ENCODE peak calls at places on chromosomes 1 and 21, in five cellular contexts. H is A549, C is lower leg skin, N is endodermal cell, F is Calu3. Q is an unnamed sample.

GRCh38 chr1:28021064-28021463 is 61.3 kb downstream of the XKR8 start:
- DNase-seq in N (no peak), C (no peak), H (no peak), F (no peak), Q (no peak)

GRCh38 chr1:43276673-43277072 is 6.9 kb downstream of the TMEM125 start:
- DNase-seq in H (no peak), C (no peak), F (no peak), N (peak; percentile 38), Q (no peak)

GRCh38 chr1:169160845-169161511 is 54.5 kb downstream of the ATP1B1 start:
- DNase-seq in N (no peak), H (no peak), C (no peak), F (no peak), Q (peak; percentile 72)

GRCh38 chr1:39574646-39575045 is 1.9 kb downstream of the PABPC4 start:
- DNase-seq in H (no peak), N (no peak), F (peak; percentile 40), C (no peak), Q (peak; percentile 26)

GRCh38 chr1:33903210-33903589 is 39.3 kb downstream of the HMGB4 start:
- DNase-seq in C (no peak), H (no peak), F (no peak), N (no peak), Q (peak; percentile 84)

GRCh38 chr1:52668711-52669110 is 29.4 kb downstream of the COA7 start:
- DNase-seq in F (no peak), C (no peak), N (no peak), H (no peak), Q (peak; percentile 50)

GRCh38 chr1:201212056-201212455 is 21.4 kb downstream of the IGFN1 start:
- DNase-seq in C (no peak), N (no peak), F (no peak), H (no peak), Q (no peak)

GRCh38 chr1:222171005-222171404 is 376.9 kb downstream of the HHIPL2 start:
- DNase-seq in N (peak; percentile 57), C (no peak), H (peak; percentile 17), F (peak; percentile 16), Q (peak; percentile 76)

GRCh38 chr1:32339363-32339978 is 3.4 kb upstream of the MARCKSL1 start:
- DNase-seq in N (no peak), H (no peak), C (no peak), F (no peak), Q (peak; percentile 72)

GRCh38 chr1:6328696-6329095 is 64.9 kb downstream of the ACOT7 start:
- DNase-seq in H (no peak), C (no peak), N (no peak), F (no peak), Q (no peak)

GRCh38 chr1:9004731-9005708 is 21.2 kb downstream of the SLC2A7 start:
- DNase-seq in H (peak; percentile 77), F (peak; percentile 86), C (peak; percentile 52), N (peak; percentile 97), Q (peak; percentile 87)

GRCh38 chr1:215682232-215682631 is 115.1 kb downstream of the KCTD3 start:
- DNase-seq in H (no peak), N (no peak), C (no peak), F (peak; percentile 25), Q (peak; percentile 7)
- TF ChIP-seq CTCF in H (no peak), N (peak; percentile 33), C (no peak), F (peak; percentile 55), Q (peak; percentile 11)

GRCh38 chr1:86419277-86419903 is 4.6 kb upstream of the CLCA2 start:
- DNase-seq in N (peak; percentile 58), C (no peak), H (no peak), F (peak; percentile 64), Q (peak; percentile 41)
- TF ChIP-seq CTCF in N (peak; percentile 44), C (no peak), H (no peak), F (peak; percentile 66), Q (peak; percentile 65)

GRCh38 chr1:155912056-155912536 is 947 bp upstream of the RIT1 start:
- DNase-seq in C (no peak), N (peak; percentile 67), F (peak; percentile 38), H (no peak), Q (no peak)

GRCh38 chr1:155909894-155910293 is 1.3 kb downstream of the RIT1 start:
- DNase-seq in F (peak; percentile 61), H (no peak), N (no peak), C (peak; percentile 40), Q (peak; percentile 37)

GRCh38 chr1:155913969-155914757 is 3.0 kb upstream of the RIT1 start:
- DNase-seq in H (no peak), C (no peak), F (no peak), N (no peak), Q (peak; percentile 68)

GRCh38 chr1:155910621-155911121 is 478 bp downstream of the RIT1 start:
- DNase-seq in C (peak; percentile 18), N (peak; percentile 70), F (peak; percentile 37), H (no peak), Q (peak; percentile 37)

DNA sequence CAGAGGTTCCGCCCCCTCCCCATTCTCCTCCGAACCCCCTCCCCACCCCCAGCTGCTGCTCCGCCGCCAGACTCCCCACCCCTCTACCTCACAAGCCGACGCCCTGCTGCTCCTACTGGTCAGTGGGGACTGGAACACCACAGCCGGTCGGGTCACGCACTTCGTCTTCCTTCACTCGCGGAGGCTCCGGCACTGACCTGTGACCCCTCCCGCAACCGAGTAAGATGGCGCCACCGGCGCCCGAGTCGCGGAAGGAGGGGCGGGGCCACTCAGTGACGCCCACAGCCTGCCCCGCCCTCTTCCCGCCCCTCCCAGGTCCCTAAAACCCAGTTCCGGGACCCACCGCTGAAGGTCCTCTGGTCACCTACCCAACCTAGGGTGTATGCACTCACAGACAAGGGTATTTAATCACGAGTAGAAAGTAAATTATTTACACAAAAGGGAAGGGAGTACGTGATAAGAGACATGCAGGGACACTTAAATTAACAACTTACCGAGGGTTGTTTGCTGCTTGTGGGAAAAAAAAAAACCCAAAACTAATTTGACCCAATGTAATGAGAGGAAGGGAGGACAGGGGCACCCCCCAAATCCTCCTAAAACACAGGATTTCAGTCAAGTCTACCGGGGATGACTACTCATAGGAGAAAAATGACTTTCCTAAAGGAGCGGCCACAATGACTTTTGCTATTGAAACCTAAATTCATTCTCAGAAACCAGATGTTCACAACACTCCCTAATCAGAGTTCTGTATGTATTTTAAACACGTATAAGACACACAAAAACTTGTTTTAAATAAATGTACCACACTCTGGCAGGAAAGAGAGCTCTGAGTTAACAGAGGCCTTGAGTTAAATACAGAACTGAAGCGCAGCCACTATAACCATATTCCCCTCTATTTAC is at the start of gene RIT1:
- DNase-seq in F (peak; percentile 92), N (peak; percentile 96), H (peak; percentile 84), C (peak; percentile 78), Q (peak; percentile 72)
- TF ChIP-seq CTCF in F (no peak), N (no peak), H (no peak), C (no peak), Q (no peak)

DNA sequence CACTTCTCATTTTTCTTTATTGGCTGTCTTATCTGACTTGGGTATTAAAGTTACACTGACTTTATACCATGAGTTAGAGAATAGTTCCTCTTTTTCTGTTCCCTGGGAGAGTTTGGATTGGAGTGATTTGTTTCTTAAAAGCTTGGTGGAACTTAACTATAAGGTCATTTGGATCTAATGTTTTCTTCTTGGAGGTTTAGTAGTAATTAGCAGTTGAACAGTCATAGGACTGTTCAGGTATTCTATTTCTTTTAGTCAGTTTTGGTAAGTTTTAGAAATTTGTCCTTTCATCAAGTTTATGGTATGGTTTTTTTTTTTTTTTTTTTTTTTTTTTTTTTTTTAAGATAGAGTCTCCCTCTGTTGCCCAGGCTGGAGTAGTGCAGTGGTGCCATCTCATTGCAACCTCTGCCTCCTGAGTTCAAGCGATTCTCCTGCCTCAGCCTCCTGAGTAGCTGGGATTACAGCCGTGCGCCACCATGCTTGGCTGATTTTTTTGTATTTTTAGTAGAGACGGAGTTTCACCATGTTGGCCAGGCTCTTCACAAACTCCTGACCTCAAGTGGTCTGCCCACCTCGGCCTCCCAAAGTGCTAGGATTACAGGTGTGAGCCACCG is 6.3 kb downstream of the TTC3 start:
- DNase-seq in C (no peak), F (no peak), H (no peak), N (no peak), Q (no peak)
- TF ChIP-seq CTCF in C (no peak), F (no peak), H (no peak), N (peak; percentile 47), Q (peak; percentile 34)

DNA sequence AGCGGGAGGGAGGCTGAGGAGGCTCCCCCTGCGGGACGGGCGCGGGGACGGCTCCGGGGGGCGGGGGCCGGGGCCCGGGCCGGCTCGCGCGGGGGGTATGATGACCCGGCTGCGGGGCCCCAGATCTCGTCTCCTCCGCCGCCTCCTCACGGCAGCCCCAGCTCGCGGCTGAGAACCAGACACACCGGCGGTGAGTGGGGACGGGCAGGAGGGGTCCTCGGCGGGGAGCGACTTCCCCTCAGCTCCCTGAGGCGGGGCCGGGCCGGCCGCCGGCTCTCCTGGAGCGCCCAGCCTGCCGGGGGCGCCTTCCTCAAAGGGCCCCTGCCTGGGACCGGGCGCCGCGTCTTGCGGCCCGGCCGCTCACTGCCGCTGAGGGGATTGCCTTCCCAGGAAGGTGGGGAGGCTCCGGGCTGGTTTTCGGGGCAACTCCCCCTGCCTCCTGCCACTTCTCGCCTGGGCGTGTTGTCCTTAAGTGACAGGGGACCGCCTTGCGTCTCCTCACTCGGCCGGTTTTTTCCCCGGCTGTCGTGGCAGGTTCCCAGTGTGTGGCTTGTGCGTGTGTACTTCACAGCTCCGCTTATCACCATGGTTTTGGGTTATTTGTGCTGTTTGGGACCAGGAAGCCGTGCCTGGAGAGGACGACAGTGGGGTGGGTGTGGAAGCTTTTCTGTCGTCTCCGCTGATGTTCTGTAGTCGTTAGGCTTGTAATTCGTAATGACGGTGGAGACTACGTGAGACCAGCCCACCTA is 800 bp downstream of the HIPK1 start:
- DNase-seq in H (peak; percentile 25), F (peak; percentile 34), C (peak; percentile 42), N (no peak), Q (no peak)
- TF ChIP-seq CTCF in H (no peak), F (no peak), C (no peak), N (peak; percentile 45), Q (no peak)

DNA sequence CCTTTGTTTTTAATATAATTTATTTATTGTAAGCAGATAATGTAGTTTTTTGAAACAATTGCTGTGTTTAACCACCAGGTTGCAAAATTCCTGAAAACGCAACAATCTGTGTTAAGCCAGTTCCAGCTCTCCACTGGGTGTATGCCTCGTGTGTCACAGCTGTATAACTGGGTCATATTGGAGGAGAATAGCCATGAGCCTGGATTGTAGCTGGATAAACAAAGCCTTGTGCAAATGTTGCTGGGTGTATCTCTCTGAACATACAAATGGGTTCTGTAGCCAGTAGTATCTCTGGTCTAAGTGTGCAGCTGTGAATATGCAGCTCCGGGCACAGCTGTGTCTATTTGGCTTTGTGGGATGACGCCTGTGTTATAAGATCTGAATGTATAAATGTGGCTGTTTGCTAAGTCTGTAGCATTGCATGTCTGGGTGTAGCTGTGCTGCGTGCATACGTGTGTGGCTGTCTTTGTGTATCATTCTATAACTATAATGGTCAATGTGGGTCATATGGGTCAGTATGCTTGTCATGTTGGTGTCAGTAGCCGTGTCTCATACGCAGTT is 2.7 kb downstream of the TCEA3 start:
- DNase-seq in C (no peak), N (no peak), F (no peak), H (no peak), Q (peak; percentile 80)
- TF ChIP-seq CTCF in C (no peak), N (no peak), F (no peak), H (no peak), Q (peak; percentile 33)

GRCh38 chr1:64894438-64895196 is 71.7 kb downstream of the JAK1 start:
- DNase-seq in H (no peak), C (no peak), F (peak; percentile 56), N (no peak), Q (no peak)
- TF ChIP-seq CTCF in H (no peak), C (no peak), F (no peak), N (no peak), Q (no peak)

DNA sequence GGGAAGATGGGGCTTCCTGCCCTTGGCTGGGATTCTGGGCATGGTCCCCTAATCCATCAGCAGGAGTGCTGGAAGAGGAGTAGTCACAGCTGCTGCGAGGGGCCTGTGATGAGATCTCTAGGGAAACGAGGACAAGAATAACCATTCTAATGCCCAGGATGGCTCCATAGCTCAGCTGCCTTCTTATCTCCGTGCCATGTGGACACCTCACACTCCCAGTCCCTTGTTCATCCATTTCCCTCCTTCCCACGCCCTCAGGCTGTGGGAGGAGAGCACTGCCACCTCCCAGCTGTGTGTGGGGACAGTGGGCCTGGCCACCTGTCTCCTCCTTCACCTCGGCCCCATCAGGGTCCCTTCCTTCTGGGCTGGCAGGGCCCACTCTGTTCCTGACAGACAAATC is 16.1 kb upstream of the ETV3 start:
- DNase-seq in C (no peak), H (no peak), N (peak; percentile 48), F (no peak), Q (no peak)
- TF ChIP-seq CTCF in C (no peak), H (no peak), N (no peak), F (no peak), Q (no peak)